ENCODE peak calls at places on chromosome 6, in five cellular contexts. One of them, this sample, is unnamed.

GRCh38 chr6:144697389-144697788 is 412.3 kb downstream of the UTRN start:
- DNase-seq in A549: no peak
- DNase-seq in heart right ventricle: no peak
- DNase-seq in GM23248: no peak
- DNase-seq in ovary: no peak
- DNase-seq in this sample: no peak

GRCh38 chr6:160005861-160006540 is 37.1 kb downstream of the IGF2R start:
- DNase-seq in A549: no peak
- DNase-seq in heart right ventricle: peak
- DNase-seq in GM23248: peak
- DNase-seq in ovary: peak
- DNase-seq in this sample: no peak

GRCh38 chr6:159594106-159594749 is 98.8 kb downstream of the SOD2 start:
- DNase-seq in A549: no peak
- DNase-seq in heart right ventricle: no peak
- DNase-seq in GM23248: peak
- DNase-seq in ovary: no peak
- DNase-seq in this sample: no peak

GRCh38 chr6:12490904-12491571 is 200.9 kb downstream of the EDN1 start:
- DNase-seq in A549: peak
- DNase-seq in heart right ventricle: no peak
- DNase-seq in GM23248: peak
- DNase-seq in ovary: no peak
- DNase-seq in this sample: no peak

GRCh38 chr6:12148841-12149240 is 136.7 kb downstream of the HIVEP1 start:
- DNase-seq in A549: no peak
- DNase-seq in heart right ventricle: no peak
- DNase-seq in GM23248: peak
- DNase-seq in ovary: no peak
- DNase-seq in this sample: no peak

GRCh38 chr6:48099713-48100675 is 11.0 kb downstream of the PTCHD4 start:
- DNase-seq in A549: no peak
- DNase-seq in heart right ventricle: no peak
- DNase-seq in GM23248: peak
- DNase-seq in ovary: no peak
- DNase-seq in this sample: no peak

GRCh38 chr6:4732691-4733315 is 43.4 kb upstream of the CDYL start:
- DNase-seq in A549: peak
- DNase-seq in heart right ventricle: peak
- DNase-seq in GM23248: peak
- DNase-seq in ovary: peak
- DNase-seq in this sample: no peak

GRCh38 chr6:127342296-127342945 is 988 bp downstream of the ECHDC1 start:
- DNase-seq in A549: peak
- DNase-seq in heart right ventricle: no peak
- DNase-seq in GM23248: peak
- DNase-seq in ovary: no peak
- DNase-seq in this sample: no peak

GRCh38 chr6:52326540-52327364 is 35.2 kb upstream of the PAQR8 start:
- DNase-seq in A549: no peak
- DNase-seq in heart right ventricle: no peak
- DNase-seq in GM23248: no peak
- DNase-seq in ovary: no peak
- DNase-seq in this sample: no peak

GRCh38 chr6:122276637-122277036 is 122.8 kb upstream of the HSF2 start:
- DNase-seq in A549: no peak
- DNase-seq in heart right ventricle: no peak
- DNase-seq in GM23248: no peak
- DNase-seq in ovary: no peak
- DNase-seq in this sample: no peak

GRCh38 chr6:30613251-30614043 is 3.6 kb downstream of the PPP1R10 start:
- DNase-seq in A549: no peak
- DNase-seq in heart right ventricle: no peak
- DNase-seq in GM23248: peak
- DNase-seq in ovary: no peak
- DNase-seq in this sample: no peak

GRCh38 chr6:62614442-62614841 is 328.4 kb upstream of the KHDRBS2 start:
- DNase-seq in A549: peak
- DNase-seq in heart right ventricle: no peak
- DNase-seq in GM23248: no peak
- DNase-seq in ovary: no peak
- DNase-seq in this sample: no peak

GRCh38 chr6:56644366-56644765 is 1.7 kb upstream of the DST start:
- DNase-seq in A549: no peak
- DNase-seq in heart right ventricle: no peak
- DNase-seq in GM23248: no peak
- DNase-seq in ovary: no peak
- DNase-seq in this sample: no peak

GRCh38 chr6:11251553-11252358 is 19.3 kb upstream of the NEDD9 start:
- DNase-seq in A549: no peak
- DNase-seq in heart right ventricle: peak
- DNase-seq in GM23248: peak
- DNase-seq in ovary: peak
- DNase-seq in this sample: peak

GRCh38 chr6:43682724-43683429 is 4.7 kb downstream of the MRPS18A start:
- DNase-seq in A549: no peak
- DNase-seq in heart right ventricle: no peak
- DNase-seq in GM23248: no peak
- DNase-seq in ovary: no peak
- DNase-seq in this sample: no peak

GRCh38 chr6:43681303-43681702 is 6.3 kb downstream of the MRPS18A start:
- DNase-seq in A549: no peak
- DNase-seq in heart right ventricle: no peak
- DNase-seq in GM23248: no peak
- DNase-seq in ovary: no peak
- DNase-seq in this sample: no peak

GRCh38 chr6:43679057-43679456 is 8.5 kb downstream of the MRPS18A start:
- DNase-seq in A549: no peak
- DNase-seq in heart right ventricle: no peak
- DNase-seq in GM23248: no peak
- DNase-seq in ovary: no peak
- DNase-seq in this sample: no peak

GRCh38 chr6:43678341-43678740 is 9.2 kb downstream of the MRPS18A start:
- DNase-seq in A549: no peak
- DNase-seq in heart right ventricle: no peak
- DNase-seq in GM23248: no peak
- DNase-seq in ovary: no peak
- DNase-seq in this sample: no peak

GRCh38 chr6:43680583-43681120 is 6.9 kb downstream of the MRPS18A start:
- DNase-seq in A549: no peak
- DNase-seq in heart right ventricle: no peak
- DNase-seq in GM23248: no peak
- DNase-seq in ovary: no peak
- DNase-seq in this sample: no peak
- H3K27ac ChIP-seq in A549: no peak
- H3K27ac ChIP-seq in heart right ventricle: peak
- H3K27ac ChIP-seq in GM23248: no peak
- H3K27ac ChIP-seq in ovary: no peak
- H3K27ac ChIP-seq in this sample: no peak

DNA sequence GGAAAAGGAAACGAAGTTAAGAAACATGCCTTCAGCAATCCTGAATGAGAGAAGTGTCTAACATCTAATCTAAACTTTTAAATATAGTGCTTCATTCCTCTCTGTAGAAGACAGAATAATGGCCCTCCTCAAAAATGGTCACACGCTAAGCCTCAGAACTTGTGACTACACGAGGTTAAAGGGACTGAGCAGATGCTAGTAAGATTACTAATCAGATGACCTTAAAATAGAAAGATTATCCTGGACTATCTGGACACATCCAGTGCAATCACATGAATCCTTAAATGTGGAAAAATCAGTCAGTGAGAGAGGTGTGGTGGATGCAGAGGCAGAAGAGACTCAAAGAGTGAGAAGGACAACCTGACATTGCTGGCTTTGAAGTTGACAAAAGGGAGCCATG is 126.1 kb downstream of the TBX18 start:
- DNase-seq in A549: no peak
- DNase-seq in heart right ventricle: no peak
- DNase-seq in GM23248: no peak
- DNase-seq in ovary: no peak
- DNase-seq in this sample: no peak
- H3K27ac ChIP-seq in A549: no peak
- H3K27ac ChIP-seq in heart right ventricle: no peak
- H3K27ac ChIP-seq in GM23248: no peak
- H3K27ac ChIP-seq in ovary: no peak
- H3K27ac ChIP-seq in this sample: no peak

DNA sequence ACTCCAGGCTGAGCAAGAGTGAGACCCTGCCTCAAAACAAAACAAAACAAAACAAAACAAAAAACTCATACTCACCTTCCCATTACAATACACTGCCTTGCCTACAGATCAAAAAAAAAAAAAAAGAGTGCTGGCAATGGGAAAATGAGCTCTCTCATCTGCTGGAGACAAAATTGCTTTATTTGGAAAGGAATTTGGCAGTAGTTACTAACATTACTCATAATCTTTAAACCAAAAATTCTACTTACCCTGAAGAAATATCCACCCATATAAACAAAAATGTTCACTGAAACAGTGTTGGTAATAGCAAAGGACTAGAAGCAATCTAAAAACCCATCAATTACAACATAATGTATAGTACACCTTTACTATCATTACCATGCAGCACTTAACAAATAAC is 120.4 kb downstream of the RNGTT start:
- DNase-seq in A549: no peak
- DNase-seq in heart right ventricle: no peak
- DNase-seq in GM23248: peak
- DNase-seq in ovary: no peak
- DNase-seq in this sample: no peak
- H3K27ac ChIP-seq in A549: no peak
- H3K27ac ChIP-seq in heart right ventricle: no peak
- H3K27ac ChIP-seq in GM23248: peak
- H3K27ac ChIP-seq in ovary: peak
- H3K27ac ChIP-seq in this sample: no peak

DNA sequence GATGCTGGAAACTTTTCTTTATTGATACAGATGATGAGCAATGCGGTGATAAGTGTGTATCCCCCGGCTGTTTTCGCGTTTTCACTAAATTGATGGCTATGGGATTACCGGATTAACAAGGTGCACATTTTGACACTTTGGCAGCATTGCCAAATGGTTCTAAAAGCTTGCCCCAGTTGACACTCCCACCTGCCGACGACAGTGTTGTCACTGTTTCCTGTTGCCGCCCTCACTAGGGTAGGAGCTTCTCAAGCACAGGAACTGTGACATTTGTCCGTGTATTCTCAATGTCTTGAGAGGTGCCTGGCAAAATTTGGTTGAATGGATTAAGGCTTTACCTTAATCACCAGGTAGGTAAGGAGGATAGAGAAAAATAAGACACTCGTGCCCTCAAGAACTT is 9.8 kb upstream of the MAPK13 start:
- DNase-seq in A549: no peak
- DNase-seq in heart right ventricle: no peak
- DNase-seq in GM23248: no peak
- DNase-seq in ovary: no peak
- DNase-seq in this sample: no peak
- H3K27ac ChIP-seq in A549: no peak
- H3K27ac ChIP-seq in heart right ventricle: no peak
- H3K27ac ChIP-seq in GM23248: no peak
- H3K27ac ChIP-seq in ovary: no peak
- H3K27ac ChIP-seq in this sample: no peak

GRCh38 chr6:134432036-134432435 is 114.1 kb upstream of the SGK1 start:
- DNase-seq in A549: no peak
- DNase-seq in heart right ventricle: no peak
- DNase-seq in GM23248: no peak
- DNase-seq in ovary: no peak
- DNase-seq in this sample: no peak
- H3K27ac ChIP-seq in A549: no peak
- H3K27ac ChIP-seq in heart right ventricle: no peak
- H3K27ac ChIP-seq in GM23248: peak
- H3K27ac ChIP-seq in ovary: no peak
- H3K27ac ChIP-seq in this sample: no peak

GRCh38 chr6:1761472-1761871 is 151.8 kb downstream of the FOXC1 start:
- DNase-seq in A549: no peak
- DNase-seq in heart right ventricle: no peak
- DNase-seq in GM23248: no peak
- DNase-seq in ovary: no peak
- DNase-seq in this sample: no peak
- H3K27ac ChIP-seq in A549: no peak
- H3K27ac ChIP-seq in heart right ventricle: no peak
- H3K27ac ChIP-seq in GM23248: no peak
- H3K27ac ChIP-seq in ovary: no peak
- H3K27ac ChIP-seq in this sample: no peak

GRCh38 chr6:15213838-15214398 is 32.0 kb upstream of the JARID2 start:
- DNase-seq in A549: no peak
- DNase-seq in heart right ventricle: no peak
- DNase-seq in GM23248: no peak
- DNase-seq in ovary: no peak
- DNase-seq in this sample: no peak
- H3K27ac ChIP-seq in A549: no peak
- H3K27ac ChIP-seq in heart right ventricle: no peak
- H3K27ac ChIP-seq in GM23248: no peak
- H3K27ac ChIP-seq in ovary: no peak
- H3K27ac ChIP-seq in this sample: no peak

GRCh38 chr6:140011537-140011936 is 637.1 kb upstream of the CITED2 start:
- DNase-seq in A549: no peak
- DNase-seq in heart right ventricle: no peak
- DNase-seq in GM23248: no peak
- DNase-seq in ovary: no peak
- DNase-seq in this sample: no peak
- H3K27ac ChIP-seq in A549: no peak
- H3K27ac ChIP-seq in heart right ventricle: peak
- H3K27ac ChIP-seq in GM23248: no peak
- H3K27ac ChIP-seq in ovary: no peak
- H3K27ac ChIP-seq in this sample: no peak

This sample was measured in substantia nigra.